ENCODE peak calls at places on chromosomes 4 and X, in ten cellular contexts. W, I, O, Q, E, H, G, R, S and B are unnamed samples.

GRCh38 chr4:163606885-163607284 is 112.4 kb downstream of the TMA16 start:
- DNase-seq in W (no peak), Q (no peak), O (no peak), E (no peak), R (no peak), S (no peak), G (no peak), I (no peak), H (no peak), B (no peak)

GRCh38 chr4:85829276-85830051 is 354.5 kb downstream of the ARHGAP24 start:
- DNase-seq in H (no peak), W (no peak), S (no peak), O (no peak), R (no peak), I (no peak), Q (peak; percentile 4), E (peak; percentile 57), G (no peak), B (peak; percentile 36)

GRCh38 chr4:104591505-104591904 is 96.8 kb upstream of the CXXC4 start:
- DNase-seq in G (peak; percentile 35), E (no peak), O (no peak), S (no peak), R (no peak), Q (peak; percentile 28), W (no peak), I (no peak), H (peak; percentile 96), B (no peak)

GRCh38 chrX:9865804-9866471 is 79.7 kb downstream of the SHROOM2 start:
- DNase-seq in Q (no peak), W (peak; percentile 69), S (no peak), E (no peak), G (no peak), H (no peak), I (no peak), O (no peak), R (peak; percentile 56), B (peak; percentile 32)

GRCh38 chr4:71635094-71635493 is 148.8 kb downstream of the GC start:
- DNase-seq in E (no peak), I (no peak), S (no peak), O (no peak), R (no peak), H (no peak), Q (peak; percentile 35), W (no peak), G (no peak), B (no peak)

GRCh38 chr4:151114986-151115385 is 15.6 kb downstream of the RPS3A start:
- DNase-seq in R (no peak), H (no peak), E (no peak), O (no peak), Q (no peak), G (no peak), I (no peak), S (no peak), W (no peak), B (no peak)

GRCh38 chr4:172578712-172579111 is 589.9 kb upstream of the GALNT7 start:
- DNase-seq in Q (no peak), I (no peak), H (no peak), S (no peak), G (no peak), W (no peak), E (no peak), R (no peak), O (no peak), B (no peak)

GRCh38 chr4:37627263-37627662 is 58.9 kb downstream of the RELL1 start:
- DNase-seq in R (no peak), S (no peak), O (no peak), G (no peak), Q (no peak), W (no peak), H (no peak), E (no peak), I (no peak), B (no peak)

GRCh38 chr4:4730214-4730613 is 129.3 kb upstream of the MSX1 start:
- DNase-seq in G (no peak), R (no peak), S (no peak), W (no peak), H (no peak), O (no peak), I (no peak), E (no peak), Q (no peak), B (no peak)

GRCh38 chr4:156959298-156959702 is 12.3 kb downstream of the PDGFC start:
- DNase-seq in R (no peak), S (no peak), I (no peak), O (no peak), Q (no peak), E (no peak), H (no peak), G (no peak), W (no peak), B (no peak)

GRCh38 chr4:18953613-18954012 is 932.1 kb upstream of the LCORL start:
- DNase-seq in S (no peak), R (no peak), G (no peak), Q (no peak), I (no peak), E (no peak), O (no peak), W (no peak), H (no peak), B (no peak)

GRCh38 chr4:153156263-153156662 is 48.0 kb upstream of the TRIM2 start:
- DNase-seq in S (no peak), E (no peak), O (no peak), H (no peak), G (no peak), W (peak; percentile 43), Q (peak; percentile 30), I (peak; percentile 18), R (peak; percentile 20), B (no peak)

GRCh38 chrX:43750248-43750676 is 94.2 kb downstream of the MAOA start:
- DNase-seq in G (peak; percentile 47), E (peak; percentile 26), I (peak; percentile 0), H (peak; percentile 60), Q (peak; percentile 55), O (peak; percentile 36), W (peak; percentile 67), S (peak; percentile 20), R (peak; percentile 39), B (peak; percentile 51)

GRCh38 chrX:100731441-100732281 is at the start of gene SYTL4:
- DNase-seq in W (peak; percentile 17), G (peak; percentile 46), I (no peak), R (peak; percentile 14), Q (peak; percentile 27), O (no peak), E (peak; percentile 4), H (no peak), S (peak; percentile 32), B (no peak)

GRCh38 chr4:2277956-2278355 is 16.0 kb upstream of the MXD4 start:
- DNase-seq in R (no peak), Q (no peak), S (no peak), O (no peak), E (no peak), I (no peak), G (no peak), H (no peak), W (no peak), B (no peak)

GRCh38 chr4:5504486-5504885 is 203.9 kb downstream of the EVC2 start:
- DNase-seq in O (no peak), H (no peak), E (no peak), Q (no peak), R (no peak), I (no peak), S (no peak), W (no peak), G (no peak), B (peak; percentile 89)

GRCh38 chrX:21996872-21997271 is 35.3 kb upstream of the PHEX start:
- DNase-seq in E (no peak), W (no peak), I (no peak), S (no peak), R (no peak), G (no peak), O (no peak), H (no peak), Q (no peak), B (peak; percentile 29)

GRCh38 chrX:11137543-11138139 is 26.5 kb downstream of the HCCS start:
- DNase-seq in H (no peak), G (no peak), R (peak; percentile 59), E (peak; percentile 35), W (peak; percentile 9), I (no peak), S (no peak), O (no peak), Q (no peak), B (no peak)